ENCODE peak calls at places on chromosomes 4 and X, in six cellular contexts. P is body of pancreas, V is heart left ventricle, M is right lobe of liver, Z is tibial nerve, L is H9. B is an unnamed sample.

GRCh38 chr4:2824329-2825183 is 19.1 kb upstream of the ADD1 start:
- DNase-seq in P (no peak), V (peak; percentile 65), M (peak; percentile 55), Z (no peak), L (no peak), B (peak; percentile 73)

GRCh38 chr4:78004270-78004669 is 52.9 kb upstream of the FRAS1 start:
- DNase-seq in P (no peak), V (no peak), M (no peak), Z (no peak), L (no peak), B (no peak)

GRCh38 chr4:124903995-124904722 is 191.6 kb upstream of the ANKRD50 start:
- DNase-seq in P (peak; percentile 69), V (no peak), M (no peak), Z (no peak), L (no peak), B (no peak)

GRCh38 chrX:16695079-16695676 is 17.3 kb downstream of the CTPS2 start:
- DNase-seq in P (peak; percentile 34), V (no peak), M (peak; percentile 50), Z (peak; percentile 47), L (peak; percentile 66), B (no peak)

GRCh38 chrX:2690856-2691542 is at the start of gene CD99:
- DNase-seq in P (peak; percentile 94), V (peak; percentile 97), M (peak; percentile 97), Z (peak; percentile 78), L (peak; percentile 76), B (peak; percentile 96)

GRCh38 chr4:54696649-54697048 is 38.9 kb downstream of the KIT start:
- DNase-seq in P (no peak), V (no peak), M (no peak), Z (no peak), L (no peak), B (no peak)

GRCh38 chrX:37975421-37975820 is 30.9 kb upstream of the SYTL5 start:
- DNase-seq in P (no peak), V (no peak), M (no peak), Z (no peak), L (no peak), B (no peak)

GRCh38 chr4:157096439-157096838 is 20.5 kb downstream of the GLRB start:
- DNase-seq in P (no peak), V (no peak), M (no peak), Z (no peak), L (no peak), B (no peak)

GRCh38 chr4:184817494-184818215 is 8.1 kb downstream of the ACSL1 start:
- DNase-seq in P (no peak), V (no peak), M (no peak), Z (no peak), L (no peak), B (no peak)

GRCh38 chr4:176805155-176805554 is 12.4 kb upstream of the VEGFC start:
- DNase-seq in P (no peak), V (no peak), M (no peak), Z (no peak), L (no peak), B (no peak)

GRCh38 chr4:123596805-123597204 is 200.2 kb downstream of the SPRY1 start:
- DNase-seq in P (no peak), V (no peak), M (no peak), Z (no peak), L (no peak), B (no peak)

GRCh38 chr4:175811171-175811570 is 893 bp downstream of the GPM6A start:
- DNase-seq in P (no peak), V (no peak), M (no peak), Z (no peak), L (no peak), B (no peak)

GRCh38 chrX:107827137-107827831 is 1.6 kb downstream of the MID2 start:
- DNase-seq in P (no peak), V (no peak), M (no peak), Z (no peak), L (no peak), B (no peak)

GRCh38 chr4:147407261-147408045 is 73.4 kb upstream of the EDNRA start:
- DNase-seq in P (no peak), V (peak; percentile 71), M (no peak), Z (no peak), L (peak; percentile 63), B (no peak)

GRCh38 chrX:38811515-38812239 is 10.4 kb downstream of the MID1IP1 start:
- DNase-seq in P (no peak), V (no peak), M (no peak), Z (no peak), L (no peak), B (no peak)

GRCh38 chr4:1193206-1194027 is 21.0 kb upstream of the SPON2 start:
- DNase-seq in P (peak; percentile 2), V (peak; percentile 60), M (peak; percentile 48), Z (peak; percentile 10), L (peak; percentile 21), B (peak; percentile 66)

GRCh38 chr4:151678048-151678853 is 82.6 kb downstream of the GATB start:
- DNase-seq in P (no peak), V (no peak), M (no peak), Z (no peak), L (no peak), B (no peak)

GRCh38 chrX:9135901-9136510 is 102.1 kb upstream of the FAM9B start:
- DNase-seq in P (no peak), V (no peak), M (no peak), Z (no peak), L (no peak), B (no peak)

GRCh38 chrX:13131511-13132137 is 87.2 kb upstream of the FAM9C start:
- DNase-seq in P (peak; percentile 17), V (no peak), M (no peak), Z (no peak), L (peak; percentile 36), B (no peak)

GRCh38 chr4:79025170-79025569 is 85.9 kb upstream of the PAQR3 start:
- DNase-seq in P (peak; percentile 42), V (no peak), M (no peak), Z (no peak), L (no peak), B (no peak)

GRCh38 chr4:81650871-81651270 is 179.2 kb upstream of the RASGEF1B start:
- DNase-seq in P (no peak), V (no peak), M (peak; percentile 82), Z (no peak), L (no peak), B (no peak)

GRCh38 chr4:138680251-138680650 is 335.3 kb upstream of the NOCT start:
- DNase-seq in P (no peak), V (no peak), M (no peak), Z (no peak), L (no peak), B (no peak)

GRCh38 chrX:120755066-120755846 is 120.4 kb downstream of the CT47B1 start:
- DNase-seq in P (peak; percentile 39), V (no peak), M (peak; percentile 55), Z (no peak), L (no peak), B (no peak)

GRCh38 chr4:121479801-121480200 is 99.0 kb upstream of the QRFPR start:
- DNase-seq in P (no peak), V (no peak), M (no peak), Z (no peak), L (no peak), B (no peak)

GRCh38 chrX:47093860-47094259 is 15.6 kb downstream of the RGN start:
- DNase-seq in P (no peak), V (no peak), M (no peak), Z (no peak), L (no peak), B (no peak)

GRCh38 chrX:47098746-47099145 is 20.5 kb downstream of the RGN start:
- DNase-seq in P (no peak), V (no peak), M (no peak), Z (no peak), L (no peak), B (no peak)

GRCh38 chrX:47091149-47091775 is 13.0 kb downstream of the RGN start:
- DNase-seq in P (no peak), V (no peak), M (no peak), Z (no peak), L (no peak), B (no peak)

GRCh38 chrX:47097018-47097417 is 18.8 kb downstream of the RGN start:
- DNase-seq in P (no peak), V (no peak), M (no peak), Z (no peak), L (no peak), B (no peak)

GRCh38 chrX:47093248-47093647 is 15.0 kb downstream of the RGN start:
- DNase-seq in P (peak; percentile 14), V (no peak), M (no peak), Z (no peak), L (no peak), B (no peak)
- TF ChIP-seq CTCF in P (peak; percentile 53), V (peak; percentile 17), M (peak; percentile 45), Z (no peak), L (peak; percentile 62), B (peak; percentile 19)

DNA sequence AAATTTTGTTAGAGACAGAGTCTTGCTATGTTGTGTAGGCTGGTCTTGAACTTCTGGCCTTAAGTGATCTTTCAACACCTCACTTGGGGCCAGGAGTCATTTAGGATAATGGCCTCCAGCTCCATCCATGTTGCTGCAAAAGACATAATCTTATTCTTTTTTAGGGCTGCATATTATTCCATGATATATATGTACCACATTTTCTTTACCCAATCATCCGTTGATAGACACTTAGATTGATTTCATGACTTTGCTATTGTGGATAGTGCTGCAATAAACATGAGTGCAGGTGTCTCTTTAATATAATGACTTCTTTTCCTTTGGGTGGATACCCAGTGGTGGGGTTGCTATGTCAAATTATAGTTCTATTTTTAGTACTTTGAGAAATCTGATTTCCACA is 140.9 kb upstream of the LCORL start:
- DNase-seq in P (no peak), V (no peak), M (no peak), Z (no peak), L (no peak), B (no peak)
- H3K4me1 ChIP-seq in P (no peaks in the 10 kb centered on the region), V (no peaks in the 10 kb centered on the region), M (no peaks in the 10 kb centered on the region), Z (no peaks in the 10 kb centered on the region), L (no peaks in the 10 kb centered on the region), B (no peaks in the 10 kb centered on the region)

DNA sequence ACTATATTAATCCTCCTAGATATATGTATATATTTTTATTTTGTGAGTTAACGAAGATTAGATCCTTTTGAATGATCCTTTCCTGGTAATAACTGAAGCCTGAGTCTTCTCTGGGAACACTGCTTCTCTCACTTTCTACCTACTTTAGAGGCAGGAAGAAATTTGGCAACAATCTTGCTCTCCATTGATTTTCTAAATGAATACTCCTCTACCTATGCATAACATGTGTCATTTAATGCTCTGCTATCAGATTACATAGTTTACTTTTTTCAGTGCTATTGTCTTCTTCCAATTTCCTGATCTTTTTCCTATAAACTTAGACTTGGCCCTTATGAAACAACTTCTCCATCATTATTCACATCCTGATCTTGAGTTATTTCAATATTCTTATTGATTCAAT is 60.4 kb upstream of the PDHA2 start:
- DNase-seq in P (no peak), V (no peak), M (no peak), Z (no peak), L (no peak), B (no peak)
- TF ChIP-seq CTCF in P (no peak), V (no peak), M (no peak), Z (no peak), L (no peak), B (no peak)

GRCh38 chrX:139125916-139126315 is 404.6 kb upstream of the F9 start:
- DNase-seq in P (no peak), V (no peak), M (no peak), Z (no peak), L (no peak), B (no peak)

GRCh38 chrX:139126493-139126892 is 404.0 kb upstream of the F9 start:
- DNase-seq in P (peak; percentile 65), V (no peak), M (peak; percentile 53), Z (no peak), L (peak; percentile 62), B (no peak)

GRCh38 chrX:139121616-139122286 is 408.8 kb upstream of the F9 start:
- DNase-seq in P (no peak), V (no peak), M (no peak), Z (no peak), L (no peak), B (no peak)

GRCh38 chrX:139120760-139121159 is 409.2 kb upstream of the FGF13 start:
- DNase-seq in P (no peak), V (no peak), M (no peak), Z (no peak), L (no peak), B (no peak)
- H3K4me1 ChIP-seq in P (no peaks in the 10 kb centered on the region), V (no peaks in the 10 kb centered on the region), M (no peaks in the 10 kb centered on the region), Z (no peaks in the 10 kb centered on the region), L (no peaks in the 10 kb centered on the region), B (no peaks in the 10 kb centered on the region)

B was measured in kidney.